ENCODE peak calls at places on chromosomes 1 and 21, in ten cellular contexts. One of them, this sample, is unnamed.
A peak's percentile ranks its signal among the peaks of the same experiment; 100 is the strongest.

GRCh38 chr21:35324372-35325220 is 275.5 kb upstream of the RUNX1 start:
- DNase-seq in stimulated activated CD4-positive, alpha-beta T cell treated with anti-CD3 and anti-CD28 coated beads, Interleukin-2, amount 100 ng/mL, for 24 hours: no peak
- DNase-seq in GM13977: no peak
- DNase-seq in globus pallidus: no peak
- DNase-seq in nucleus accumbens: no peak
- DNase-seq in right cardiac atrium: peak; percentile 73
- DNase-seq in hepatocyte: peak; percentile 28
- DNase-seq in activated CD4-positive, alpha-beta T cell treated with anti-CD3 and anti-CD28 coated beads for 4 hours: no peak
- DNase-seq in Caco-2: no peak
- DNase-seq in PC-9: no peak
- DNase-seq in this sample: no peak

GRCh38 chr1:100606438-100606837 is 68.5 kb downstream of the GPR88 start:
- DNase-seq in GM13977: no peak
- DNase-seq in PC-9: peak; percentile 70
- DNase-seq in stimulated activated CD4-positive, alpha-beta T cell treated with anti-CD3 and anti-CD28 coated beads, Interleukin-2, amount 100 ng/mL, for 24 hours: no peak
- DNase-seq in right cardiac atrium: peak; percentile 66
- DNase-seq in globus pallidus: no peak
- DNase-seq in activated CD4-positive, alpha-beta T cell treated with anti-CD3 and anti-CD28 coated beads for 4 hours: no peak
- DNase-seq in hepatocyte: peak; percentile 62
- DNase-seq in Caco-2: no peak
- DNase-seq in nucleus accumbens: no peak
- DNase-seq in this sample: peak; percentile 44

GRCh38 chr1:63813829-63814277 is 40.0 kb downstream of the ROR1 start:
- DNase-seq in hepatocyte: no peak
- DNase-seq in globus pallidus: no peak
- DNase-seq in nucleus accumbens: no peak
- DNase-seq in Caco-2: no peak
- DNase-seq in right cardiac atrium: no peak
- DNase-seq in activated CD4-positive, alpha-beta T cell treated with anti-CD3 and anti-CD28 coated beads for 4 hours: no peak
- DNase-seq in PC-9: peak; percentile 59
- DNase-seq in GM13977: peak; percentile 13
- DNase-seq in stimulated activated CD4-positive, alpha-beta T cell treated with anti-CD3 and anti-CD28 coated beads, Interleukin-2, amount 100 ng/mL, for 24 hours: no peak
- DNase-seq in this sample: no peak

GRCh38 chr1:38941527-38942019 is at the start of gene RHBDL2:
- DNase-seq in globus pallidus: peak; percentile 83
- DNase-seq in activated CD4-positive, alpha-beta T cell treated with anti-CD3 and anti-CD28 coated beads for 4 hours: no peak
- DNase-seq in Caco-2: no peak
- DNase-seq in nucleus accumbens: peak; percentile 75
- DNase-seq in right cardiac atrium: peak; percentile 89
- DNase-seq in GM13977: no peak
- DNase-seq in hepatocyte: no peak
- DNase-seq in stimulated activated CD4-positive, alpha-beta T cell treated with anti-CD3 and anti-CD28 coated beads, Interleukin-2, amount 100 ng/mL, for 24 hours: no peak
- DNase-seq in PC-9: peak; percentile 71
- DNase-seq in this sample: peak; percentile 32

GRCh38 chr1:225626698-225627097 is 26.2 kb downstream of the ENAH start:
- DNase-seq in right cardiac atrium: no peak
- DNase-seq in GM13977: no peak
- DNase-seq in globus pallidus: no peak
- DNase-seq in activated CD4-positive, alpha-beta T cell treated with anti-CD3 and anti-CD28 coated beads for 4 hours: no peak
- DNase-seq in stimulated activated CD4-positive, alpha-beta T cell treated with anti-CD3 and anti-CD28 coated beads, Interleukin-2, amount 100 ng/mL, for 24 hours: no peak
- DNase-seq in Caco-2: no peak
- DNase-seq in nucleus accumbens: no peak
- DNase-seq in PC-9: no peak
- DNase-seq in hepatocyte: no peak
- DNase-seq in this sample: no peak

GRCh38 chr1:185646202-185646683 is 87.9 kb upstream of the HMCN1 start:
- DNase-seq in PC-9: peak; percentile 78
- DNase-seq in nucleus accumbens: no peak
- DNase-seq in hepatocyte: peak; percentile 90
- DNase-seq in GM13977: no peak
- DNase-seq in right cardiac atrium: peak; percentile 56
- DNase-seq in activated CD4-positive, alpha-beta T cell treated with anti-CD3 and anti-CD28 coated beads for 4 hours: no peak
- DNase-seq in Caco-2: peak; percentile 90
- DNase-seq in globus pallidus: peak; percentile 57
- DNase-seq in stimulated activated CD4-positive, alpha-beta T cell treated with anti-CD3 and anti-CD28 coated beads, Interleukin-2, amount 100 ng/mL, for 24 hours: no peak
- DNase-seq in this sample: peak; percentile 94

GRCh38 chr1:169112241-169112640 is 5.8 kb downstream of the ATP1B1 start:
- DNase-seq in activated CD4-positive, alpha-beta T cell treated with anti-CD3 and anti-CD28 coated beads for 4 hours: no peak
- DNase-seq in globus pallidus: no peak
- DNase-seq in hepatocyte: no peak
- DNase-seq in GM13977: no peak
- DNase-seq in nucleus accumbens: no peak
- DNase-seq in Caco-2: no peak
- DNase-seq in right cardiac atrium: no peak
- DNase-seq in PC-9: no peak
- DNase-seq in stimulated activated CD4-positive, alpha-beta T cell treated with anti-CD3 and anti-CD28 coated beads, Interleukin-2, amount 100 ng/mL, for 24 hours: no peak
- DNase-seq in this sample: no peak

GRCh38 chr21:41567901-41568510 is 60.0 kb upstream of the TMPRSS2 start:
- DNase-seq in right cardiac atrium: no peak
- DNase-seq in activated CD4-positive, alpha-beta T cell treated with anti-CD3 and anti-CD28 coated beads for 4 hours: no peak
- DNase-seq in globus pallidus: no peak
- DNase-seq in stimulated activated CD4-positive, alpha-beta T cell treated with anti-CD3 and anti-CD28 coated beads, Interleukin-2, amount 100 ng/mL, for 24 hours: no peak
- DNase-seq in GM13977: no peak
- DNase-seq in hepatocyte: no peak
- DNase-seq in Caco-2: no peak
- DNase-seq in nucleus accumbens: no peak
- DNase-seq in PC-9: no peak
- DNase-seq in this sample: no peak

GRCh38 chr1:2516946-2517345 is 9.4 kb downstream of the PANK4 start:
- DNase-seq in hepatocyte: no peak
- DNase-seq in Caco-2: no peak
- DNase-seq in activated CD4-positive, alpha-beta T cell treated with anti-CD3 and anti-CD28 coated beads for 4 hours: no peak
- DNase-seq in globus pallidus: no peak
- DNase-seq in GM13977: no peak
- DNase-seq in nucleus accumbens: no peak
- DNase-seq in right cardiac atrium: no peak
- DNase-seq in stimulated activated CD4-positive, alpha-beta T cell treated with anti-CD3 and anti-CD28 coated beads, Interleukin-2, amount 100 ng/mL, for 24 hours: no peak
- DNase-seq in PC-9: no peak
- DNase-seq in this sample: no peak

GRCh38 chr21:43600642-43601397 is 58.5 kb downstream of the HSF2BP start:
- DNase-seq in right cardiac atrium: no peak
- DNase-seq in Caco-2: no peak
- DNase-seq in GM13977: no peak
- DNase-seq in hepatocyte: peak; percentile 49
- DNase-seq in PC-9: peak; percentile 83
- DNase-seq in nucleus accumbens: no peak
- DNase-seq in globus pallidus: no peak
- DNase-seq in activated CD4-positive, alpha-beta T cell treated with anti-CD3 and anti-CD28 coated beads for 4 hours: no peak
- DNase-seq in stimulated activated CD4-positive, alpha-beta T cell treated with anti-CD3 and anti-CD28 coated beads, Interleukin-2, amount 100 ng/mL, for 24 hours: no peak
- DNase-seq in this sample: no peak

GRCh38 chr21:31983120-31983519 is 110.3 kb downstream of the HUNK start:
- DNase-seq in stimulated activated CD4-positive, alpha-beta T cell treated with anti-CD3 and anti-CD28 coated beads, Interleukin-2, amount 100 ng/mL, for 24 hours: no peak
- DNase-seq in hepatocyte: peak; percentile 28
- DNase-seq in activated CD4-positive, alpha-beta T cell treated with anti-CD3 and anti-CD28 coated beads for 4 hours: no peak
- DNase-seq in nucleus accumbens: no peak
- DNase-seq in Caco-2: peak; percentile 44
- DNase-seq in right cardiac atrium: no peak
- DNase-seq in PC-9: no peak
- DNase-seq in GM13977: no peak
- DNase-seq in globus pallidus: no peak
- DNase-seq in this sample: peak; percentile 21

GRCh38 chr1:117362986-117363385 is 4.3 kb upstream of the MAN1A2 start:
- DNase-seq in activated CD4-positive, alpha-beta T cell treated with anti-CD3 and anti-CD28 coated beads for 4 hours: no peak
- DNase-seq in GM13977: no peak
- DNase-seq in nucleus accumbens: no peak
- DNase-seq in Caco-2: no peak
- DNase-seq in stimulated activated CD4-positive, alpha-beta T cell treated with anti-CD3 and anti-CD28 coated beads, Interleukin-2, amount 100 ng/mL, for 24 hours: no peak
- DNase-seq in hepatocyte: no peak
- DNase-seq in globus pallidus: no peak
- DNase-seq in PC-9: peak; percentile 58
- DNase-seq in right cardiac atrium: no peak
- DNase-seq in this sample: no peak

GRCh38 chr1:186681136-186681535 is 913 bp upstream of the PTGS2 start:
- DNase-seq in activated CD4-positive, alpha-beta T cell treated with anti-CD3 and anti-CD28 coated beads for 4 hours: no peak
- DNase-seq in stimulated activated CD4-positive, alpha-beta T cell treated with anti-CD3 and anti-CD28 coated beads, Interleukin-2, amount 100 ng/mL, for 24 hours: no peak
- DNase-seq in globus pallidus: no peak
- DNase-seq in Caco-2: no peak
- DNase-seq in GM13977: no peak
- DNase-seq in nucleus accumbens: no peak
- DNase-seq in PC-9: no peak
- DNase-seq in hepatocyte: no peak
- DNase-seq in right cardiac atrium: no peak
- DNase-seq in this sample: no peak

GRCh38 chr1:109392788-109393580 is 4.7 kb downstream of the SORT1 start:
- DNase-seq in stimulated activated CD4-positive, alpha-beta T cell treated with anti-CD3 and anti-CD28 coated beads, Interleukin-2, amount 100 ng/mL, for 24 hours: no peak
- DNase-seq in globus pallidus: peak; percentile 92
- DNase-seq in nucleus accumbens: peak; percentile 77
- DNase-seq in activated CD4-positive, alpha-beta T cell treated with anti-CD3 and anti-CD28 coated beads for 4 hours: no peak
- DNase-seq in hepatocyte: peak; percentile 74
- DNase-seq in right cardiac atrium: peak; percentile 85
- DNase-seq in PC-9: no peak
- DNase-seq in GM13977: no peak
- DNase-seq in Caco-2: peak; percentile 77
- DNase-seq in this sample: no peak

GRCh38 chr1:58841455-58841854 is 57.6 kb upstream of the JUN start:
- DNase-seq in globus pallidus: no peak
- DNase-seq in GM13977: no peak
- DNase-seq in nucleus accumbens: no peak
- DNase-seq in stimulated activated CD4-positive, alpha-beta T cell treated with anti-CD3 and anti-CD28 coated beads, Interleukin-2, amount 100 ng/mL, for 24 hours: peak; percentile 22
- DNase-seq in hepatocyte: no peak
- DNase-seq in activated CD4-positive, alpha-beta T cell treated with anti-CD3 and anti-CD28 coated beads for 4 hours: peak; percentile 9
- DNase-seq in Caco-2: no peak
- DNase-seq in PC-9: no peak
- DNase-seq in right cardiac atrium: peak; percentile 62
- DNase-seq in this sample: peak; percentile 74

GRCh38 chr1:60906039-60906438 is 176.3 kb upstream of the NFIA start:
- DNase-seq in stimulated activated CD4-positive, alpha-beta T cell treated with anti-CD3 and anti-CD28 coated beads, Interleukin-2, amount 100 ng/mL, for 24 hours: no peak
- DNase-seq in PC-9: no peak
- DNase-seq in right cardiac atrium: no peak
- DNase-seq in GM13977: no peak
- DNase-seq in activated CD4-positive, alpha-beta T cell treated with anti-CD3 and anti-CD28 coated beads for 4 hours: no peak
- DNase-seq in nucleus accumbens: no peak
- DNase-seq in hepatocyte: no peak
- DNase-seq in Caco-2: no peak
- DNase-seq in globus pallidus: no peak
- DNase-seq in this sample: peak; percentile 67

GRCh38 chr1:94768046-94768445 is 52.1 kb upstream of the SLC44A3 start:
- DNase-seq in activated CD4-positive, alpha-beta T cell treated with anti-CD3 and anti-CD28 coated beads for 4 hours: no peak
- DNase-seq in GM13977: no peak
- DNase-seq in Caco-2: no peak
- DNase-seq in right cardiac atrium: no peak
- DNase-seq in nucleus accumbens: no peak
- DNase-seq in globus pallidus: no peak
- DNase-seq in hepatocyte: no peak
- DNase-seq in PC-9: no peak
- DNase-seq in stimulated activated CD4-positive, alpha-beta T cell treated with anti-CD3 and anti-CD28 coated beads, Interleukin-2, amount 100 ng/mL, for 24 hours: no peak
- DNase-seq in this sample: no peak

GRCh38 chr1:185735667-185736105 is 1.5 kb downstream of the HMCN1 start:
- DNase-seq in hepatocyte: no peak
- DNase-seq in activated CD4-positive, alpha-beta T cell treated with anti-CD3 and anti-CD28 coated beads for 4 hours: no peak
- DNase-seq in right cardiac atrium: no peak
- DNase-seq in nucleus accumbens: no peak
- DNase-seq in globus pallidus: no peak
- DNase-seq in stimulated activated CD4-positive, alpha-beta T cell treated with anti-CD3 and anti-CD28 coated beads, Interleukin-2, amount 100 ng/mL, for 24 hours: no peak
- DNase-seq in Caco-2: no peak
- DNase-seq in PC-9: no peak
- DNase-seq in GM13977: no peak
- DNase-seq in this sample: peak; percentile 43

GRCh38 chr1:163036661-163037060 is 32.5 kb upstream of the RGS4 start:
- DNase-seq in right cardiac atrium: no peak
- DNase-seq in stimulated activated CD4-positive, alpha-beta T cell treated with anti-CD3 and anti-CD28 coated beads, Interleukin-2, amount 100 ng/mL, for 24 hours: no peak
- DNase-seq in hepatocyte: no peak
- DNase-seq in nucleus accumbens: no peak
- DNase-seq in activated CD4-positive, alpha-beta T cell treated with anti-CD3 and anti-CD28 coated beads for 4 hours: no peak
- DNase-seq in GM13977: no peak
- DNase-seq in PC-9: no peak
- DNase-seq in Caco-2: no peak
- DNase-seq in globus pallidus: no peak
- DNase-seq in this sample: no peak

GRCh38 chr1:95407864-95408291 is 173.9 kb downstream of the RWDD3 start:
- DNase-seq in GM13977: no peak
- DNase-seq in hepatocyte: no peak
- DNase-seq in Caco-2: no peak
- DNase-seq in globus pallidus: peak; percentile 48
- DNase-seq in stimulated activated CD4-positive, alpha-beta T cell treated with anti-CD3 and anti-CD28 coated beads, Interleukin-2, amount 100 ng/mL, for 24 hours: no peak
- DNase-seq in PC-9: no peak
- DNase-seq in activated CD4-positive, alpha-beta T cell treated with anti-CD3 and anti-CD28 coated beads for 4 hours: no peak
- DNase-seq in nucleus accumbens: peak; percentile 8
- DNase-seq in right cardiac atrium: no peak
- DNase-seq in this sample: peak; percentile 81

GRCh38 chr1:24020032-24020431 is 39.9 kb upstream of the SRSF10 start:
- DNase-seq in globus pallidus: no peak
- DNase-seq in stimulated activated CD4-positive, alpha-beta T cell treated with anti-CD3 and anti-CD28 coated beads, Interleukin-2, amount 100 ng/mL, for 24 hours: no peak
- DNase-seq in right cardiac atrium: peak; percentile 74
- DNase-seq in nucleus accumbens: no peak
- DNase-seq in GM13977: no peak
- DNase-seq in Caco-2: no peak
- DNase-seq in PC-9: no peak
- DNase-seq in hepatocyte: no peak
- DNase-seq in activated CD4-positive, alpha-beta T cell treated with anti-CD3 and anti-CD28 coated beads for 4 hours: no peak
- DNase-seq in this sample: no peak

GRCh38 chr1:244552336-244552735 is 91.3 kb downstream of the CATSPERE start:
- DNase-seq in right cardiac atrium: no peak
- DNase-seq in Caco-2: no peak
- DNase-seq in nucleus accumbens: no peak
- DNase-seq in GM13977: no peak
- DNase-seq in stimulated activated CD4-positive, alpha-beta T cell treated with anti-CD3 and anti-CD28 coated beads, Interleukin-2, amount 100 ng/mL, for 24 hours: no peak
- DNase-seq in globus pallidus: no peak
- DNase-seq in activated CD4-positive, alpha-beta T cell treated with anti-CD3 and anti-CD28 coated beads for 4 hours: no peak
- DNase-seq in PC-9: peak; percentile 91
- DNase-seq in hepatocyte: no peak
- DNase-seq in this sample: no peak

GRCh38 chr1:164786980-164787833 is 228.2 kb downstream of the PBX1 start:
- DNase-seq in nucleus accumbens: peak; percentile 84
- DNase-seq in GM13977: peak; percentile 85
- DNase-seq in activated CD4-positive, alpha-beta T cell treated with anti-CD3 and anti-CD28 coated beads for 4 hours: peak; percentile 27
- DNase-seq in right cardiac atrium: peak; percentile 92
- DNase-seq in Caco-2: peak; percentile 82
- DNase-seq in PC-9: peak; percentile 66
- DNase-seq in stimulated activated CD4-positive, alpha-beta T cell treated with anti-CD3 and anti-CD28 coated beads, Interleukin-2, amount 100 ng/mL, for 24 hours: peak; percentile 65
- DNase-seq in globus pallidus: peak; percentile 89
- DNase-seq in hepatocyte: peak; percentile 93
- DNase-seq in this sample: peak; percentile 94

GRCh38 chr1:184622136-184622823 is 132.4 kb downstream of the EDEM3 start:
- DNase-seq in GM13977: no peak
- DNase-seq in right cardiac atrium: peak; percentile 91
- DNase-seq in Caco-2: no peak
- DNase-seq in globus pallidus: no peak
- DNase-seq in hepatocyte: peak; percentile 81
- DNase-seq in PC-9: no peak
- DNase-seq in activated CD4-positive, alpha-beta T cell treated with anti-CD3 and anti-CD28 coated beads for 4 hours: no peak
- DNase-seq in nucleus accumbens: no peak
- DNase-seq in stimulated activated CD4-positive, alpha-beta T cell treated with anti-CD3 and anti-CD28 coated beads, Interleukin-2, amount 100 ng/mL, for 24 hours: no peak
- DNase-seq in this sample: no peak

GRCh38 chr1:36365310-36365895 is 20.3 kb downstream of the STK40 start:
- DNase-seq in activated CD4-positive, alpha-beta T cell treated with anti-CD3 and anti-CD28 coated beads for 4 hours: no peak
- DNase-seq in GM13977: no peak
- DNase-seq in stimulated activated CD4-positive, alpha-beta T cell treated with anti-CD3 and anti-CD28 coated beads, Interleukin-2, amount 100 ng/mL, for 24 hours: no peak
- DNase-seq in PC-9: no peak
- DNase-seq in hepatocyte: no peak
- DNase-seq in nucleus accumbens: peak; percentile 19
- DNase-seq in globus pallidus: peak; percentile 78
- DNase-seq in Caco-2: no peak
- DNase-seq in right cardiac atrium: peak; percentile 91
- DNase-seq in this sample: no peak

GRCh38 chr1:200486634-200487033 is 76.8 kb upstream of the ZNF281 start:
- DNase-seq in activated CD4-positive, alpha-beta T cell treated with anti-CD3 and anti-CD28 coated beads for 4 hours: no peak
- DNase-seq in nucleus accumbens: no peak
- DNase-seq in globus pallidus: no peak
- DNase-seq in PC-9: no peak
- DNase-seq in right cardiac atrium: no peak
- DNase-seq in hepatocyte: no peak
- DNase-seq in GM13977: no peak
- DNase-seq in Caco-2: no peak
- DNase-seq in stimulated activated CD4-positive, alpha-beta T cell treated with anti-CD3 and anti-CD28 coated beads, Interleukin-2, amount 100 ng/mL, for 24 hours: no peak
- DNase-seq in this sample: no peak

GRCh38 chr1:229221106-229222019 is 49.5 kb upstream of the RAB4A start:
- DNase-seq in GM13977: no peak
- DNase-seq in globus pallidus: no peak
- DNase-seq in PC-9: peak; percentile 92
- DNase-seq in right cardiac atrium: no peak
- DNase-seq in nucleus accumbens: no peak
- DNase-seq in hepatocyte: peak; percentile 88
- DNase-seq in stimulated activated CD4-positive, alpha-beta T cell treated with anti-CD3 and anti-CD28 coated beads, Interleukin-2, amount 100 ng/mL, for 24 hours: no peak
- DNase-seq in Caco-2: peak; percentile 89
- DNase-seq in activated CD4-positive, alpha-beta T cell treated with anti-CD3 and anti-CD28 coated beads for 4 hours: no peak
- DNase-seq in this sample: no peak

This sample was measured in GM23338.